ENCODE peak calls at places on chromosomes 6 and 20, in four cellular contexts. One of them, this sample, is unnamed.

GRCh38 chr20:5180933-5181332 is 54.1 kb downstream of the CDS2 start:
- DNase-seq in transverse colon: no peak
- DNase-seq in epithelial cell of esophagus: no peak
- DNase-seq in pancreas: no peak
- DNase-seq in this sample: no peak

GRCh38 chr20:8005575-8006366 is 13.8 kb downstream of the TMX4 start:
- DNase-seq in transverse colon: no peak
- DNase-seq in epithelial cell of esophagus: no peak
- DNase-seq in pancreas: no peak
- DNase-seq in this sample: no peak

GRCh38 chr6:73264446-73264845 is 1.4 kb upstream of the KHDC1 start:
- DNase-seq in transverse colon: no peak
- DNase-seq in epithelial cell of esophagus: peak
- DNase-seq in pancreas: no peak
- DNase-seq in this sample: no peak

GRCh38 chr6:159229526-159229925 is 60.3 kb downstream of the FNDC1 start:
- DNase-seq in transverse colon: no peak
- DNase-seq in epithelial cell of esophagus: no peak
- DNase-seq in pancreas: no peak
- DNase-seq in this sample: no peak

GRCh38 chr6:66926060-66926459 is 1219.0 kb upstream of the EYS start:
- DNase-seq in transverse colon: no peak
- DNase-seq in epithelial cell of esophagus: peak
- DNase-seq in pancreas: no peak
- DNase-seq in this sample: no peak

GRCh38 chr6:156840136-156840535 is 63.0 kb downstream of the ARID1B start:
- DNase-seq in transverse colon: no peak
- DNase-seq in epithelial cell of esophagus: no peak
- DNase-seq in pancreas: no peak
- DNase-seq in this sample: no peak

GRCh38 chr6:53326372-53327016 is 22.3 kb downstream of the ELOVL5 start:
- DNase-seq in transverse colon: peak
- DNase-seq in epithelial cell of esophagus: peak
- DNase-seq in pancreas: no peak
- DNase-seq in this sample: peak

GRCh38 chr6:35017461-35018183 is 123.5 kb downstream of the TCP11 start:
- DNase-seq in transverse colon: peak
- DNase-seq in epithelial cell of esophagus: no peak
- DNase-seq in pancreas: no peak
- DNase-seq in this sample: no peak

GRCh38 chr6:26032387-26033131 is 54.7 kb upstream of the HFE start:
- DNase-seq in transverse colon: peak
- DNase-seq in epithelial cell of esophagus: peak
- DNase-seq in pancreas: no peak
- DNase-seq in this sample: no peak

GRCh38 chr6:154354265-154354777 is 2.3 kb downstream of the IPCEF1 start:
- DNase-seq in transverse colon: no peak
- DNase-seq in epithelial cell of esophagus: no peak
- DNase-seq in pancreas: no peak
- DNase-seq in this sample: no peak

GRCh38 chr6:159080217-159080976 is 35.6 kb upstream of the TAGAP start:
- DNase-seq in transverse colon: no peak
- DNase-seq in epithelial cell of esophagus: no peak
- DNase-seq in pancreas: no peak
- DNase-seq in this sample: no peak

GRCh38 chr6:118869350-118869749 is 24.6 kb upstream of the ASF1A start:
- DNase-seq in transverse colon: no peak
- DNase-seq in epithelial cell of esophagus: peak
- DNase-seq in pancreas: no peak
- DNase-seq in this sample: no peak

GRCh38 chr6:20217476-20217855 is 5.2 kb upstream of the MBOAT1 start:
- DNase-seq in transverse colon: no peak
- DNase-seq in epithelial cell of esophagus: no peak
- DNase-seq in pancreas: no peak
- DNase-seq in this sample: no peak

GRCh38 chr6:85771925-85772430 is 129.3 kb upstream of the SYNCRIP start:
- DNase-seq in transverse colon: no peak
- DNase-seq in epithelial cell of esophagus: no peak
- DNase-seq in pancreas: no peak
- DNase-seq in this sample: no peak

GRCh38 chr6:137390264-137390787 is 103.9 kb downstream of the OLIG3 start:
- DNase-seq in transverse colon: no peak
- DNase-seq in epithelial cell of esophagus: no peak
- DNase-seq in pancreas: no peak
- DNase-seq in this sample: no peak

GRCh38 chr6:55069132-55069781 is 105.1 kb upstream of the HCRTR2 start:
- DNase-seq in transverse colon: peak
- DNase-seq in epithelial cell of esophagus: peak
- DNase-seq in pancreas: no peak
- DNase-seq in this sample: peak

GRCh38 chr20:2750343-2751251 is 49.8 kb downstream of the CPXM1 start:
- DNase-seq in transverse colon: peak
- DNase-seq in epithelial cell of esophagus: peak
- DNase-seq in pancreas: no peak
- DNase-seq in this sample: no peak

GRCh38 chr6:135909737-135910387 is 58.4 kb downstream of the PDE7B start:
- DNase-seq in transverse colon: peak
- DNase-seq in epithelial cell of esophagus: peak
- DNase-seq in pancreas: no peak
- DNase-seq in this sample: peak
- TF ChIP-seq CTCF in transverse colon: peak
- TF ChIP-seq CTCF in epithelial cell of esophagus: peak
- TF ChIP-seq CTCF in pancreas: peak
- TF ChIP-seq CTCF in this sample: no peak

DNA sequence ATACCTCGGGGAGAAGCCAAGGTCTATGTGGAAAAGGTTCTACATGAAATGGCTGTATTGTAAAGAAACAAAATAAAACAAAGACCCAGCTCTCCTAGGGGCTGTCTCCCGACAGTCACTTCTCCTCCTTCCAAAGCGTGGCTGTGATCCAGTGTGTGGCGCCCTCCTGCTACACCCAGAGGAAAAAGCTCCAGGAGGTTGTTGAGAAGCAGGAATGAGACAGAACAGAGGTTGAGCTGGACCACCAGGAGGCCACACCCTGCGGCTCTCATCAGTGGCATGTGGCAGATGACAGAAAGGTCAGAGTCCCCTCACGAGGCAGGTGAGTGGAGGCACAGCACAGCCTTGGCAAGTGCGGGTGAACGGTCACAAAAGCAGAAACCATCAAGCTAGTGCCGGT is 236.0 kb downstream of the TBXT start:
- DNase-seq in transverse colon: no peak
- DNase-seq in epithelial cell of esophagus: no peak
- DNase-seq in pancreas: no peak
- DNase-seq in this sample: no peak
- TF ChIP-seq CTCF in transverse colon: no peak
- TF ChIP-seq CTCF in epithelial cell of esophagus: no peak
- TF ChIP-seq CTCF in pancreas: no peak
- TF ChIP-seq CTCF in this sample: no peak

DNA sequence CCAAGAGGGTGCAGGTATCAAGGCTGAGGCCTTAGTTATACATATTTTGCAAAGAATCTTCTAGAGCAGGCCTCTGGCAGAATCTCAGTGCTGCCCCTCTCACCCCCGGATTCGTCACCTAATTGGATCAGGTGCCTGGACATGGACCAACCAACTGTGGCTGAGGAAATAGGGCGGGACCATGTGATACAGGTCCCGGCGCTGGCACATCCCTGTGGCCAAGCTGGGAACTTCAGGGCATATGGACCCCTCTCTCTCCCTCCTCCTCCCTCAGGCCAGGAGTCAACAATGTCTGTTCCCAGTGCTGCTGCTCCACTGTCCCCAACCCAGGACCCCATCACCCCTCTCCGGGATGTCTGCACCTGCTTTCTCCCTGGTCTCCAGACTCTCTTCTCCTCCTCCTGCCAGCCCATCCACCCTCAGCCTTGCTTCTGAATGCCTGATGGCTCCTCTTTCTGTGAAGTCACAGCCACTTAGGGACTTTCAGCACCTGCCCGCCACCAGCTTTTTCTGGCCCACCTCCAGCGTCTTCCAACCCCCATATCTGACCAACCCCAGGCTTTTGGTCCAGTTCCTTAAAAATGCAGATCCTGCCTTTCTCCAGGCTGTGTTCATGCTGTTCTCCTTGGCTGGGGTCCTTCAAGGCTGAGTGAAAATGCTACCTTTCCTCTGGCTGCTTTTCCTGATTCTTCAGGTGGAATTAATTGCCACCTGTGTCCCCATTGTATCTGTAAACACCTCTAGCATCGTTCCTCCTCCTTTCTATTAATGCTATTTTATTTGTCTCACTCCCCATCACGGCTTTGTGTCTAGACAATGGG is 19.0 kb upstream of the MLN start:
- DNase-seq in transverse colon: no peak
- DNase-seq in epithelial cell of esophagus: peak
- DNase-seq in pancreas: no peak
- DNase-seq in this sample: peak
- TF ChIP-seq CTCF in transverse colon: no peak
- TF ChIP-seq CTCF in epithelial cell of esophagus: peak
- TF ChIP-seq CTCF in pancreas: no peak
- TF ChIP-seq CTCF in this sample: peak

DNA sequence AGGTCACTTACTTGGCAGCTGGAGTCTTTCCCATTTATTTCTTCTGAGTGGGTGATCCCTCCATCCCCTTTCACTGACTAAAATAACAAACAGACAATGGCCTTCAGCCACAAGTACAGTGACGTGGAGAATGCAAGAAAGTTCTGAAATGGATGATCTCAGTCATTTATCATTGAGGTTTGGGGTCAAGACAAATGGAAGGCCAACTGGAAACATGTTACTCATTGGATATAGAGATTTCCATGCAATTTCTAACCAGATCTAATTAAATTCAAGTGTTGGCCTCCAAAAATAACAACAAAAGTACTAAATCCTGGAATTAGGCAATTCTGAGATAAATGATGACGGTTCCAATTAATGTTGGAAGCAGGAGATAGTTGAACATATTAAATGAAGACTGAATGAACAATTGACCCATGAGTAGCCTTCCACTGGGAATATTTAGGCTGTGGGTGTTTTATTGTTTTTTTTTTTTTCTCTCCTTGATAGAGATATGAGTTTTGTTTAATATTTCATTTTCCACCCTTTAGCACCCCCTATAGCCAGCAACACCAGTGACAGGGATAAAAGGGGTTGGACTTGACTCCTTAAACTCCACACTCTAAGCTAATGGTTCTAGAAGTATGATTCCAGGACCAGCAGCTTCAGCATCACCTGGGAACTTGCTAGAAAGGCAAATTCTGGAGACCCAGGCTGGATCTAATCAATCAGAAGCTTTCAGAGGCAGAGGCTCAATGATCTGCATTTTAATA is 112.8 kb downstream of the BCAS1 start:
- DNase-seq in transverse colon: no peak
- DNase-seq in epithelial cell of esophagus: no peak
- DNase-seq in pancreas: no peak
- DNase-seq in this sample: no peak
- TF ChIP-seq CTCF in transverse colon: no peak
- TF ChIP-seq CTCF in epithelial cell of esophagus: peak
- TF ChIP-seq CTCF in pancreas: no peak
- TF ChIP-seq CTCF in this sample: peak

DNA sequence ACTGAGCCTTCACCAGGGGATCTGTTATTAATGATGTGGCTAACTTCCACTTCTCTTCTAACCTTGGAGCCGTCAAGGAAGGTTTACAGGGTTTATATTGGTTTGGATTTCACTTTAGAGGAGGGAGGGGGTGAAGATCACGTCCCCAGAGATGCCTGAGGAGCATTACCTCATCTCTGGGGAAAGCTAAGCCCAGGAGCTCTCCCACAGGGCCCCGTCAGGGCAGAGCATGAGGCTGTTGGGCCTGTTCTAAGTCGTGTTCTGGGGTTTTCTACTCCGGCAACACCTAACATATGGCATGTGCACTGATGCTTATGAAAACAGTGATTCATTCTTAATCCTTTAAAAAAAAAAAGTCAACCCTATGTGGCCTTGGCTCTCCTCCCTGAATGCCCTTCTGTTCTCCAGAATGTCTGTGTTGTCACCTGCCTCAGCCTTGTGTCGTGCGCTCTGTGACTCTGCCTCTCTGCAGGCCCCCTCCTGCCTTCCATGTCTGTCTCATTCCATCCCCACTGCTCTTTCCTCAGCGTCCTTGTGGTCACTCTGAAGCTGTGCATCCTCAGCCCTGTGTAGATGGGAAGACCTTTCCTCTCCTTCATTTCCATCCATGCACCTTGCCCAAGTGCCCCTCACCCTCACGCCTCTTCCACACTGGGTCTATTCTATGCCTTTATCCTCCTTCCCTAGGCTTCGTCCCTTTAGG is 97.4 kb upstream of the JARID2 start:
- DNase-seq in transverse colon: no peak
- DNase-seq in epithelial cell of esophagus: peak
- DNase-seq in pancreas: no peak
- DNase-seq in this sample: peak
- TF ChIP-seq CTCF in transverse colon: no peak
- TF ChIP-seq CTCF in epithelial cell of esophagus: peak
- TF ChIP-seq CTCF in pancreas: no peak
- TF ChIP-seq CTCF in this sample: no peak

GRCh38 chr6:37826188-37826587 is 6.7 kb downstream of the ZFAND3 start:
- DNase-seq in transverse colon: no peak
- DNase-seq in epithelial cell of esophagus: peak
- DNase-seq in pancreas: no peak
- DNase-seq in this sample: no peak
- TF ChIP-seq CTCF in transverse colon: no peak
- TF ChIP-seq CTCF in epithelial cell of esophagus: no peak
- TF ChIP-seq CTCF in pancreas: no peak
- TF ChIP-seq CTCF in this sample: no peak

GRCh38 chr6:31358302-31358701 is 1.3 kb upstream of the HLA-B start:
- DNase-seq in transverse colon: no peak
- DNase-seq in epithelial cell of esophagus: no peak
- DNase-seq in pancreas: no peak
- DNase-seq in this sample: no peak

GRCh38 chr6:31356946-31357466 is at the start of gene HLA-B:
- DNase-seq in transverse colon: peak
- DNase-seq in epithelial cell of esophagus: peak
- DNase-seq in pancreas: peak
- DNase-seq in this sample: peak

GRCh38 chr6:31362751-31363150 is 5.8 kb upstream of the HLA-B start:
- DNase-seq in transverse colon: no peak
- DNase-seq in epithelial cell of esophagus: no peak
- DNase-seq in pancreas: no peak
- DNase-seq in this sample: no peak

GRCh38 chr6:31356216-31356945 is 598 bp downstream of the HLA-B start:
- DNase-seq in transverse colon: peak
- DNase-seq in epithelial cell of esophagus: no peak
- DNase-seq in pancreas: peak
- DNase-seq in this sample: peak

GRCh38 chr6:31359556-31359955 is 2.6 kb upstream of the HLA-B start:
- DNase-seq in transverse colon: no peak
- DNase-seq in epithelial cell of esophagus: no peak
- DNase-seq in pancreas: no peak
- DNase-seq in this sample: no peak
- TF ChIP-seq CTCF in transverse colon: no peak
- TF ChIP-seq CTCF in epithelial cell of esophagus: no peak
- TF ChIP-seq CTCF in pancreas: no peak
- TF ChIP-seq CTCF in this sample: no peak

DNA sequence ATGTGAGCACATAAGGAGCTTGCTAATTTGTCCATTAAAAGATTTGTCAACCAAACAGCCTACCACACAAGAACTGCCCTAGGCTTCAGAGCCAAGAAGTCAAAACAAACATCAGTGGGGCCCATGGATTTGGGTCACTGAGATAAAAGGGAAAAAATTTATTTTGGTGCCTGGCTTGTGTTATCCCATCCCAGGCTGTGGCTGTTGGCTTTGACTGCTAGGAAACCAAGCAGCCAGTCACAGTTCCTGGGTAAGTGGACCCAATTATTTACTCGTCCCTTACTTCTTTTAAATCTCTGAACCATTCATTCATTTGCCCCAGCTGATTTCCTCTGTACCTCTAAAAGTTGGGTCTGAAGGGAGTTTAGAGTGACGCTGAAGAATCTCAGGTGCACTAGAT is 41.3 kb downstream of the EDN1 start:
- DNase-seq in transverse colon: no peak
- DNase-seq in epithelial cell of esophagus: no peak
- DNase-seq in pancreas: no peak
- DNase-seq in this sample: no peak
- TF ChIP-seq CTCF in transverse colon: no peak
- TF ChIP-seq CTCF in epithelial cell of esophagus: no peak
- TF ChIP-seq CTCF in pancreas: no peak
- TF ChIP-seq CTCF in this sample: no peak